ENCODE peak calls at places on chromosomes 5 and 9, in six cellular contexts. K is astrocyte, B is MM.1S, M is mammary epithelial cell, O is fibroblast of lung, H is PC-9. E is an unnamed sample.

GRCh38 chr5:1975898-1976765 is 93.4 kb upstream of the IRX4 start:
- DNase-seq in M (peak; percentile 52), H (no peak), O (no peak), K (no peak), B (no peak), E (no peak)

GRCh38 chr5:179344301-179345178 is 721 bp downstream of the ADAMTS2 start:
- DNase-seq in B (no peak), M (no peak), H (no peak), O (peak; percentile 28), K (no peak), E (no peak)

GRCh38 chr9:136489731-136490130 is 6.9 kb upstream of the SEC16A start:
- DNase-seq in H (no peak), K (no peak), M (no peak), O (no peak), B (no peak), E (no peak)

GRCh38 chr9:117551171-117551570 is 136.3 kb upstream of the ASTN2 start:
- DNase-seq in O (no peak), B (no peak), K (no peak), H (no peak), M (no peak), E (no peak)

GRCh38 chr9:121317737-121318630 is 50.0 kb downstream of the GSN start:
- DNase-seq in M (no peak), B (no peak), H (no peak), K (no peak), O (no peak), E (no peak)

GRCh38 chr5:137488974-137489373 is 10.2 kb downstream of the SPOCK1 start:
- DNase-seq in B (no peak), H (no peak), O (no peak), K (no peak), M (no peak), E (no peak)

GRCh38 chr9:20512106-20512505 is 110.2 kb downstream of the MLLT3 start:
- DNase-seq in H (peak; percentile 49), O (peak; percentile 86), B (no peak), K (peak; percentile 84), M (peak; percentile 67), E (no peak)

GRCh38 chr5:129018836-129019235 is 53.5 kb downstream of the SLC27A6 start:
- DNase-seq in H (no peak), B (no peak), O (no peak), M (no peak), K (no peak), E (no peak)

GRCh38 chr9:86186696-86187095 is 72.8 kb downstream of the C9orf153 start:
- DNase-seq in M (no peak), H (no peak), K (no peak), B (no peak), O (no peak), E (no peak)

GRCh38 chr9:126517751-126518261 is 95.9 kb upstream of the LMX1B start:
- DNase-seq in H (no peak), O (no peak), B (no peak), M (no peak), K (no peak), E (no peak)

GRCh38 chr9:136695435-136695895 is 8.2 kb upstream of the AGPAT2 start:
- DNase-seq in H (peak; percentile 97), B (no peak), O (no peak), M (peak; percentile 66), K (no peak), E (no peak)

GRCh38 chr5:1312993-1313833 is 18.3 kb upstream of the TERT start:
- DNase-seq in H (peak; percentile 67), O (no peak), K (no peak), M (peak; percentile 22), B (peak; percentile 98), E (peak; percentile 93)

GRCh38 chr5:142506046-142506445 is 179.8 kb downstream of the FGF1 start:
- DNase-seq in H (peak; percentile 28), M (peak; percentile 64), B (no peak), K (peak; percentile 75), O (peak; percentile 78), E (no peak)

GRCh38 chr5:123107343-123108240 is 18.6 kb downstream of the PRDM6 start:
- DNase-seq in H (no peak), B (peak; percentile 33), O (peak; percentile 21), K (no peak), M (no peak), E (no peak)

GRCh38 chr5:1831257-1831656 is 30.1 kb downstream of the NDUFS6 start:
- DNase-seq in B (no peak), O (no peak), H (no peak), K (no peak), M (no peak), E (no peak)

GRCh38 chr5:35198096-35198495 is 32.2 kb downstream of the PRLR start:
- DNase-seq in K (peak; percentile 51), M (no peak), B (no peak), O (peak; percentile 60), H (no peak), E (no peak)

GRCh38 chr5:50666261-50667078 is at the start of gene PARP8:
- DNase-seq in H (peak; percentile 45), M (peak; percentile 35), B (peak; percentile 55), O (peak; percentile 36), K (peak; percentile 14), E (peak; percentile 72)

GRCh38 chr5:27708579-27708978 is 670.2 kb upstream of the CDH9 start:
- DNase-seq in M (peak; percentile 35), H (no peak), K (peak; percentile 29), O (peak; percentile 45), B (no peak), E (no peak)

GRCh38 chr9:136654820-136655219 is 7.9 kb upstream of the EGFL7 start:
- DNase-seq in B (no peak), K (no peak), H (no peak), O (no peak), M (no peak), E (no peak)

GRCh38 chr9:71250626-71251025 is 129.2 kb upstream of the TRPM3 start:
- DNase-seq in K (no peak), M (no peak), B (no peak), H (no peak), O (no peak), E (no peak)

GRCh38 chr5:137344723-137345322 is 154.3 kb downstream of the SPOCK1 start:
- DNase-seq in K (peak; percentile 29), O (peak; percentile 52), M (peak; percentile 39), H (no peak), B (peak; percentile 40), E (peak; percentile 31)

GRCh38 chr9:16735000-16735399 is 135.5 kb downstream of the BNC2 start:
- DNase-seq in O (no peak), B (no peak), H (no peak), K (no peak), M (no peak), E (no peak)

GRCh38 chr9:121839726-121840500 is 188.5 kb downstream of the DAB2IP start:
- DNase-seq in H (no peak), M (no peak), B (no peak), K (no peak), O (no peak), E (no peak)

GRCh38 chr5:143349127-143349526 is 54.4 kb downstream of the NR3C1 start:
- DNase-seq in H (no peak), B (no peak), K (no peak), M (peak; percentile 16), O (peak; percentile 22), E (no peak)

GRCh38 chr9:8733096-8733954 is 933.7 kb upstream of the DMAC1 start:
- DNase-seq in H (no peak), B (no peak), O (peak; percentile 53), K (peak; percentile 45), M (no peak), E (no peak)

GRCh38 chr5:93607367-93608258 is 24.6 kb downstream of the NR2F1 start:
- DNase-seq in H (peak; percentile 38), B (peak; percentile 59), O (peak; percentile 89), M (peak; percentile 41), K (peak; percentile 87), E (peak; percentile 26)

DNA sequence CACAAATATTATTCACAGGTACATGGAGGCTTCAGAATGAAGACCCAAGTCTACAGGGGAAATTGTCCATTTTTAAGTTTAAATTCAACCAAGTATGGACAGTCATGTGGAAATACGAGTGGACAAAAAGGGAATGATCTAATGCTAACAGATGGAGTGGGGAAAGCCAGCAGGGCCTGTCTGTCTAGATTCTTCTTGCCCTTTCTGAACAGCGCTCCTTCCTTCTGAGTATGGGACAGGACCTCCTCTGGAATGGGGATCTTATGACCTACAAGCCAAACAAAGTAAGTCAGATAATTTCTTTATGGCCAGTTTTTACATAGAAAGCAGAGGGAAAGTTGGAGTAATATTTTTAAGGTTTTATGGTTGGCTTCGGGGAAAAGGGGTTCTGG is 119.8 kb upstream of the NEK6 start:
- DNase-seq in M (no peak), K (no peak), B (no peak), H (peak; percentile 38), O (no peak), E (no peak)
- H3K4me2 ChIP-seq in M (no peak overlapping the region), K (no peak overlapping the region), B (peak overlapping the region; percentile 56), H (peak overlapping the region; percentile 16), O (no peak overlapping the region), E (no peak overlapping the region)

DNA sequence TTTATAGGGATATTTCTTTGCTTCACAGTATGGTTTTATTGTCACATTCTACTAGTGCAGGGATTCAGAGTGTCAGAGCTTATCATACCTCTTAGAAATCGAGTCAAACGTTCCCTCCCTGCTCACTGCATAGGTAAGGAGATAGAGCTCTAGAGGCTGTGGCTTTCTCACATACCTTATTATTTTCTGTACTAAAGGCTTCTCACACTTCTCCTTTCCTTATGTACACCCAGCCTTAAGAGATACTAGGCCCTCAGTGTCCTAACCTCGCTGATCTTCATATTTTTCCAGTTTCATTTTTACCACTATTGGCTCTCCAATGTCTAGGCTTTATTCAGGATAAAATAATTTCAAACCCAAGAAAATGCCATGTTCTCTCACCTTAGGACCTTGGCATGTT is 297.3 kb upstream of the RIOK2 start:
- DNase-seq in B (no peak), O (no peak), M (no peak), H (no peak), K (no peak), E (no peak)
- TF ChIP-seq EZH2 in B (no peak), O (no peak), M (no peak), H (no peak), K (no peak), E (no peak)

DNA sequence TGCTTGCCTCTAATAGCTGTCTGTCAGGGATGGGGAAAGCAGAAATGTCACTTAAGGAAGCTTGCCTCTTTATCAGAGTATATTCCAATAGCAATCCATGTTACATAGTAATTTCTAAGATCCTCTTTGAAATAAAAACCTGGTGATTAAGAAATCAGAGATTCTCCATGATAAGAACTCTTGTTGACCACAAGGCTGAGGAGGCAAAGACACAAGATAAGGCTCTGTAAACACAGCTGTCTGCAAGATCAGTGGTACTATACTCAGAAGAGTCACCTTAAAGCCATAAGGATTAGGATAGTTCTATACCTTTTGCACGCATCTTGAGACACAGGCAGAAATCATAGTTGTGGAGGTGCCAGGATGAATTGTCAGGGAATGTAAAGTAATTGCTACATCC is 40.3 kb downstream of the HEXB start:
- DNase-seq in B (no peak), M (no peak), K (peak; percentile 9), H (no peak), O (peak; percentile 10), E (no peak)
- H3K4me2 ChIP-seq in B (no peak overlapping the region), M (no peak overlapping the region), K (no peak overlapping the region), H (no peak overlapping the region), O (no peak overlapping the region), E (no peak overlapping the region)

DNA sequence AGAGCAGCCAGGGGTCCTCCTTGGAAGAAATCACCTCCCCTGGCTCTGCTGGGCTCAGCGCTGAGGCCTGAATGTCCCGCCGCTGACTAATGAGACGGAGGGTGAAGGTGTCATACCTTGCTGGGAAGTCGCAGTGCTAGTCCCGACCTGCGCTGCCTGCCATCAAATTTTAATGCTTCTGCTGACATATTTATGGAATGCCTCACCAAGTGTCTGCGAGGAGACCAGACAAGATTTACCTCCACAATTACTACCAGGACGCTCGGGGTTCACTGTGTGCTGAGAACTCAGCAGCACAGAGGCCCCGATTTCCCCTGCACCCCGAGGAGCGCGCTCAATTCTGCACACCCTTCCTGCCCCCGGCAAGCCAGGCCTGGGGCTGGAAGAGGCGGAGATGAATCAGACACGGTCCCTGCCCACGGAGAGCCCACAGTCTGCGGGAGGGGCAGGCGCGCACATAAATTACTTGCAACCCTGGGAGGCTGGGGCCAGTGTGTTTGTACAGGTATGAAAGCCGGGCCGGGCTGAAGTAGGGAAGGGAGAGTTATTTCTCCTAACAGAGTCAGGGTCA is 175.2 kb downstream of the PAX5 start:
- DNase-seq in K (no peak), M (no peak), H (peak; percentile 10), B (no peak), O (no peak), E (no peak)
- TF ChIP-seq EZH2 in K (no peak), M (no peak), H (no peak), B (no peak), O (no peak), E (no peak)